ENCODE peak calls at places on chromosomes 5 and 9, in six cellular contexts. B is vagina, R is AG04449, Z is astrocyte of the spinal cord, K is cardiac fibroblast, N is fibroblast of lung. Q is an unnamed sample.

GRCh38 chr5:139725073-139725830 is 70.4 kb upstream of the PSD2 start:
- DNase-seq in B (no peak), R (no peak), Z (peak; percentile 80), K (peak; percentile 84), N (peak; percentile 82), Q (no peak)

GRCh38 chr5:83255268-83255667 is 177.9 kb downstream of the XRCC4 start:
- DNase-seq in B (no peak), R (peak; percentile 5), Z (peak; percentile 61), K (peak; percentile 54), N (peak; percentile 80), Q (peak; percentile 9)

GRCh38 chr5:83209963-83210362 is 132.6 kb downstream of the XRCC4 start:
- DNase-seq in B (no peak), R (no peak), Z (no peak), K (peak; percentile 5), N (no peak), Q (no peak)

GRCh38 chr5:43227655-43228054 is 35.6 kb downstream of the NIM1K start:
- DNase-seq in B (no peak), R (no peak), Z (peak; percentile 55), K (peak; percentile 78), N (peak; percentile 46), Q (peak; percentile 59)

GRCh38 chr5:61817472-61818326 is 485.6 kb downstream of the ZSWIM6 start:
- DNase-seq in B (no peak), R (peak; percentile 21), Z (peak; percentile 47), K (peak; percentile 66), N (peak; percentile 49), Q (peak; percentile 70)

GRCh38 chr9:124079176-124079925 is 67.8 kb downstream of the LHX2 start:
- DNase-seq in B (no peak), R (no peak), Z (peak; percentile 46), K (peak; percentile 62), N (peak; percentile 72), Q (peak; percentile 15)

GRCh38 chr5:172871982-172872381 is 37.9 kb downstream of the ERGIC1 start:
- DNase-seq in B (no peak), R (no peak), Z (peak; percentile 53), K (no peak), N (peak; percentile 40), Q (peak; percentile 43)

GRCh38 chr5:36377192-36377591 is 75.5 kb upstream of the RANBP3L start:
- DNase-seq in B (no peak), R (no peak), Z (no peak), K (no peak), N (no peak), Q (no peak)

GRCh38 chr5:35454011-35454525 is 163.6 kb upstream of the SPEF2 start:
- DNase-seq in B (no peak), R (no peak), Z (no peak), K (no peak), N (no peak), Q (no peak)

GRCh38 chr5:74889523-74890105 is 23.4 kb upstream of the FAM169A start:
- DNase-seq in B (no peak), R (no peak), Z (no peak), K (no peak), N (no peak), Q (no peak)

GRCh38 chr5:76960004-76960625 is 7.3 kb downstream of the CRHBP start:
- DNase-seq in B (no peak), R (no peak), Z (peak; percentile 82), K (peak; percentile 10), N (peak; percentile 73), Q (no peak)

GRCh38 chr9:131273791-131274673 is 2.3 kb downstream of the FAM78A start:
- DNase-seq in B (no peak), R (no peak), Z (no peak), K (no peak), N (no peak), Q (no peak)

GRCh38 chr9:131272212-131272611 is 4.1 kb downstream of the FAM78A start:
- DNase-seq in B (no peak), R (no peak), Z (no peak), K (no peak), N (no peak), Q (no peak)

GRCh38 chr9:131271506-131271931 is 4.8 kb downstream of the FAM78A start:
- DNase-seq in B (no peak), R (no peak), Z (no peak), K (no peak), N (no peak), Q (no peak)

GRCh38 chr9:131273146-131273545 is 3.2 kb downstream of the FAM78A start:
- DNase-seq in B (no peak), R (no peak), Z (no peak), K (no peak), N (no peak), Q (no peak)

GRCh38 chr9:131270171-131271015 is 5.9 kb downstream of the FAM78A start:
- DNase-seq in B (no peak), R (no peak), Z (no peak), K (peak; percentile 30), N (no peak), Q (no peak)
- H3K4me3 ChIP-seq in B (no peak overlapping the region), R (no peak overlapping the region), Z (no peak overlapping the region), K (no peak overlapping the region), N (no peak overlapping the region), Q (no peak overlapping the region)

DNA sequence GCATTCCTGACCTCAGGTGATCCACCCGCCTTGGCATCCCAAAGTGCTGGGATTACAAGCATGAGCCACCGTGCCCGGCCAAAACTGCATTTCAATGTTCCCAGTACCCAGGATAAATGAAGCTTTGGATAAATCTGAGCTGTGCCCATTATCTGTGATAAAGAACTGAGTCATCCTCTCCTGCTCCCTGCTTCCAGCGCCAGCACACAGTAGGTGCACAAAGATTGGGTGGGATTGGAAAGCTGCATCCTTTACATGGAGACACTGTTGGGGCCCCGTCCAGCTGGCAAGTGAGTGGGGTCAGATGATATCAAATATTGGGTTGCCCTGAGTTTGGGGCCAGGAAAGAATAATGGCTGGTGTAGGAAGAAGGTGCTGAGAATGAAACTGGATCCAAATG is 17.4 kb downstream of the SH2D3C start:
- DNase-seq in B (no peak), R (no peak), Z (no peak), K (no peak), N (no peak), Q (no peak)
- H3K4me3 ChIP-seq in B (no peak overlapping the region), R (no peak overlapping the region), Z (no peak overlapping the region), K (no peak overlapping the region), N (no peak overlapping the region), Q (no peak overlapping the region)

DNA sequence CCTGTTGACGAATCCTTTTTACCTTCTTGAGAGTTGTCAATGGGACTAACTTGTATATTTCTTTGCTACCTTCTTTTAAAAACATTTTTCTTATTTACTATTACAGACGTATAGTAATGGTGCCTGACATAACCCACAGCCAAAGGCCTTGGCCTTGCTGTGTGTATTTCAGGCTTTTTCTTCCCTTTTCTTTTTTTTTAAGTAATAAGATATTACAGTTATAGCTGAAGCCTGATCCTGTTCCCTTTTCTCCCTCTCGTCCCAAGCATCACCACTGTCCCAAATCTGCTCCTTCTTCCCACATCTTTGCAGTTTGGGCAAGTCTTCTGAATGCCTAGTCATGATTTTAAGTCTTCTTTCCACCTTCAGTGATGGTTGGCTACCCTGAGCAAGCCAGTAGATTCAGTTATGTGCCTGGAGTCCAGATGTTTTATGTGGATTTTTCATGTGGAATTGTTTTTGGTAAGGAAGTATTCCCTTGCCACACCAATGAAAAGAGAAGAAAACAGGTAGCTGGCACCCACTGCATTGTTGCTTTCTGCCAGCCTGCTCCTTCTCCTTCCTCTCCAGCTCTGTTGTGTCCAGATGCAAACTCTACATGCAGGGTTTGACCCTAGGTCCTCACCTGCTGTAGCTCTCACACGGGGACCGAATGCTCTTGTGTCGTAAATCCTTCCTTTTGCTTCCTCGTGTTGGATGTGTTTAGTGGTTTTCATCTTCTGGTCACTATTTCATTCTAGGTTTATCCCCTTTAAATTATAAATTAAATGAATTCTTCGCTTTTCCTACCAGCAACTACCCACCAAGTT is 26.5 kb downstream of the ABL1 start:
- DNase-seq in B (no peak), R (no peak), Z (no peak), K (no peak), N (no peak), Q (no peak)
- H3K4me3 ChIP-seq in B (no peak overlapping the region), R (no peak overlapping the region), Z (no peak overlapping the region), K (no peak overlapping the region), N (no peak overlapping the region), Q (no peak overlapping the region)

GRCh38 chr9:38319496-38320173 is 72.9 kb upstream of the ALDH1B1 start:
- DNase-seq in B (no peak), R (no peak), Z (no peak), K (no peak), N (no peak), Q (peak; percentile 14)
- H3K4me3 ChIP-seq in B (peak overlapping the region; percentile 4), R (no peak overlapping the region), Z (no peak overlapping the region), K (no peak overlapping the region), N (peak overlapping the region; percentile 42), Q (no peak overlapping the region)

GRCh38 chr9:114371343-114371985 is 16.3 kb downstream of the AKNA start:
- DNase-seq in B (no peak), R (no peak), Z (no peak), K (no peak), N (no peak), Q (no peak)

GRCh38 chr9:114371986-114372917 is 15.5 kb downstream of the AKNA start:
- DNase-seq in B (no peak), R (no peak), Z (no peak), K (peak; percentile 60), N (peak; percentile 39), Q (peak; percentile 47)

GRCh38 chr9:114373960-114374730 is 13.6 kb downstream of the AKNA start:
- DNase-seq in B (no peak), R (no peak), Z (no peak), K (no peak), N (no peak), Q (no peak)

GRCh38 chr9:114374936-114375335 is 12.8 kb downstream of the AKNA start:
- DNase-seq in B (no peak), R (no peak), Z (no peak), K (no peak), N (no peak), Q (no peak)

GRCh38 chr9:114372971-114373591 is 14.7 kb downstream of the AKNA start:
- DNase-seq in B (no peak), R (no peak), Z (no peak), K (no peak), N (no peak), Q (no peak)
- H3K4me3 ChIP-seq in B (no peak overlapping the region), R (no peak overlapping the region), Z (no peak overlapping the region), K (no peak overlapping the region), N (no peak overlapping the region), Q (no peak overlapping the region)

Q was measured in epithelial cell of esophagus.